ENCODE peak calls at places on chromosomes 4 and X, in seven cellular contexts. One of them, this sample, is unnamed.

GRCh38 chr4:16794816-16795445 is 103.5 kb downstream of the LDB2 start:
- DNase-seq in SK-N-SH: peak
- DNase-seq in HepG2: peak
- DNase-seq in GM12878: no peak
- DNase-seq in H1: peak
- DNase-seq in HCT116: peak
- DNase-seq in K562: peak
- DNase-seq in this sample: no peak

GRCh38 chr4:75080888-75081287 is 148.0 kb downstream of the PARM1 start:
- DNase-seq in SK-N-SH: no peak
- DNase-seq in HepG2: no peak
- DNase-seq in GM12878: no peak
- DNase-seq in H1: no peak
- DNase-seq in HCT116: no peak
- DNase-seq in K562: no peak
- DNase-seq in this sample: peak

GRCh38 chrX:119427024-119427794 is 28.1 kb downstream of the SLC25A43 start:
- DNase-seq in SK-N-SH: no peak
- DNase-seq in HepG2: no peak
- DNase-seq in GM12878: peak
- DNase-seq in H1: no peak
- DNase-seq in HCT116: no peak
- DNase-seq in K562: peak
- DNase-seq in this sample: no peak

GRCh38 chr4:8647626-8648025 is 55.1 kb downstream of the CPZ start:
- DNase-seq in SK-N-SH: no peak
- DNase-seq in HepG2: no peak
- DNase-seq in GM12878: no peak
- DNase-seq in H1: peak
- DNase-seq in HCT116: no peak
- DNase-seq in K562: no peak
- DNase-seq in this sample: no peak

GRCh38 chr4:41963105-41963504 is 18.5 kb upstream of the DCAF4L1 start:
- DNase-seq in SK-N-SH: peak
- DNase-seq in HepG2: peak
- DNase-seq in GM12878: no peak
- DNase-seq in H1: no peak
- DNase-seq in HCT116: peak
- DNase-seq in K562: no peak
- DNase-seq in this sample: no peak

GRCh38 chr4:86043755-86044592 is 315.9 kb downstream of the MAPK10 start:
- DNase-seq in SK-N-SH: peak
- DNase-seq in HepG2: peak
- DNase-seq in GM12878: no peak
- DNase-seq in H1: no peak
- DNase-seq in HCT116: peak
- DNase-seq in K562: peak
- DNase-seq in this sample: no peak

GRCh38 chrX:40496728-40497127 is 84.0 kb upstream of the ATP6AP2 start:
- DNase-seq in SK-N-SH: peak
- DNase-seq in HepG2: peak
- DNase-seq in GM12878: no peak
- DNase-seq in H1: no peak
- DNase-seq in HCT116: no peak
- DNase-seq in K562: no peak
- DNase-seq in this sample: no peak

GRCh38 chrX:145773006-145773405 is 44.6 kb upstream of the SLITRK2 start:
- DNase-seq in SK-N-SH: no peak
- DNase-seq in HepG2: no peak
- DNase-seq in GM12878: no peak
- DNase-seq in H1: no peak
- DNase-seq in HCT116: no peak
- DNase-seq in K562: no peak
- DNase-seq in this sample: no peak

GRCh38 chr4:84944952-84945351 is 21.5 kb downstream of the WDFY3 start:
- DNase-seq in SK-N-SH: no peak
- DNase-seq in HepG2: peak
- DNase-seq in GM12878: no peak
- DNase-seq in H1: no peak
- DNase-seq in HCT116: no peak
- DNase-seq in K562: no peak
- DNase-seq in this sample: no peak

GRCh38 chrX:26789751-26790150 is 573.8 kb downstream of the MAGEB5 start:
- DNase-seq in SK-N-SH: no peak
- DNase-seq in HepG2: no peak
- DNase-seq in GM12878: no peak
- DNase-seq in H1: no peak
- DNase-seq in HCT116: no peak
- DNase-seq in K562: no peak
- DNase-seq in this sample: no peak

GRCh38 chr4:185713272-185713671 is 98.7 kb downstream of the SORBS2 start:
- DNase-seq in SK-N-SH: no peak
- DNase-seq in HepG2: peak
- DNase-seq in GM12878: no peak
- DNase-seq in H1: no peak
- DNase-seq in HCT116: no peak
- DNase-seq in K562: no peak
- DNase-seq in this sample: no peak

GRCh38 chr4:83851261-83852084 is 315.6 kb downstream of the GPAT3 start:
- DNase-seq in SK-N-SH: no peak
- DNase-seq in HepG2: peak
- DNase-seq in GM12878: no peak
- DNase-seq in H1: peak
- DNase-seq in HCT116: peak
- DNase-seq in K562: no peak
- DNase-seq in this sample: no peak

GRCh38 chrX:69072486-69073006 is 92.7 kb downstream of the PJA1 start:
- DNase-seq in SK-N-SH: peak
- DNase-seq in HepG2: no peak
- DNase-seq in GM12878: no peak
- DNase-seq in H1: no peak
- DNase-seq in HCT116: no peak
- DNase-seq in K562: no peak
- DNase-seq in this sample: no peak

GRCh38 chrX:81120936-81121351 is 80.8 kb downstream of the HMGN5 start:
- DNase-seq in SK-N-SH: peak
- DNase-seq in HepG2: peak
- DNase-seq in GM12878: peak
- DNase-seq in H1: peak
- DNase-seq in HCT116: no peak
- DNase-seq in K562: peak
- DNase-seq in this sample: no peak

GRCh38 chrX:79371640-79372039 is 4.5 kb upstream of the ITM2A start:
- DNase-seq in SK-N-SH: no peak
- DNase-seq in HepG2: no peak
- DNase-seq in GM12878: no peak
- DNase-seq in H1: no peak
- DNase-seq in HCT116: no peak
- DNase-seq in K562: no peak
- DNase-seq in this sample: no peak

GRCh38 chr4:78735697-78736096 is 40.5 kb upstream of the BMP2K start:
- DNase-seq in SK-N-SH: no peak
- DNase-seq in HepG2: no peak
- DNase-seq in GM12878: no peak
- DNase-seq in H1: no peak
- DNase-seq in HCT116: no peak
- DNase-seq in K562: no peak
- DNase-seq in this sample: no peak

GRCh38 chr4:78732332-78733104 is 43.6 kb upstream of the BMP2K start:
- DNase-seq in SK-N-SH: no peak
- DNase-seq in HepG2: no peak
- DNase-seq in GM12878: no peak
- DNase-seq in H1: no peak
- DNase-seq in HCT116: no peak
- DNase-seq in K562: peak
- DNase-seq in this sample: no peak

GRCh38 chr4:78737951-78738350 is 38.2 kb upstream of the BMP2K start:
- DNase-seq in SK-N-SH: no peak
- DNase-seq in HepG2: no peak
- DNase-seq in GM12878: no peak
- DNase-seq in H1: no peak
- DNase-seq in HCT116: no peak
- DNase-seq in K562: no peak
- DNase-seq in this sample: no peak

GRCh38 chr4:78734451-78735003 is 41.6 kb upstream of the BMP2K start:
- DNase-seq in SK-N-SH: no peak
- DNase-seq in HepG2: no peak
- DNase-seq in GM12878: no peak
- DNase-seq in H1: no peak
- DNase-seq in HCT116: no peak
- DNase-seq in K562: no peak
- DNase-seq in this sample: no peak

GRCh38 chr4:78737020-78737419 is 39.1 kb upstream of the BMP2K start:
- DNase-seq in SK-N-SH: no peak
- DNase-seq in HepG2: no peak
- DNase-seq in GM12878: peak
- DNase-seq in H1: no peak
- DNase-seq in HCT116: no peak
- DNase-seq in K562: no peak
- DNase-seq in this sample: no peak
- TF ChIP-seq JUND in SK-N-SH: no peak
- TF ChIP-seq JUND in HepG2: no peak
- TF ChIP-seq JUND in GM12878: no peak
- TF ChIP-seq JUND in H1: no peak
- TF ChIP-seq JUND in HCT116: no peak
- TF ChIP-seq JUND in K562: no peak
- TF ChIP-seq JUND in this sample: no peak

GRCh38 chr4:148926861-148927260 is 484.6 kb upstream of the NR3C2 start:
- DNase-seq in SK-N-SH: no peak
- DNase-seq in HepG2: no peak
- DNase-seq in GM12878: no peak
- DNase-seq in H1: no peak
- DNase-seq in HCT116: no peak
- DNase-seq in K562: no peak
- DNase-seq in this sample: no peak
- TF ChIP-seq JUND in SK-N-SH: no peak
- TF ChIP-seq JUND in HepG2: no peak
- TF ChIP-seq JUND in GM12878: no peak
- TF ChIP-seq JUND in H1: no peak
- TF ChIP-seq JUND in HCT116: no peak
- TF ChIP-seq JUND in K562: no peak
- TF ChIP-seq JUND in this sample: no peak

GRCh38 chr4:31065086-31065485 is 344.9 kb downstream of the PCDH7 start:
- DNase-seq in SK-N-SH: no peak
- DNase-seq in HepG2: no peak
- DNase-seq in GM12878: no peak
- DNase-seq in H1: no peak
- DNase-seq in HCT116: no peak
- DNase-seq in K562: no peak
- DNase-seq in this sample: no peak

GRCh38 chr4:31058656-31059055 is 338.5 kb downstream of the PCDH7 start:
- DNase-seq in SK-N-SH: no peak
- DNase-seq in HepG2: no peak
- DNase-seq in GM12878: no peak
- DNase-seq in H1: no peak
- DNase-seq in HCT116: no peak
- DNase-seq in K562: no peak
- DNase-seq in this sample: no peak

GRCh38 chr4:31054295-31054694 is 334.1 kb downstream of the PCDH7 start:
- DNase-seq in SK-N-SH: no peak
- DNase-seq in HepG2: no peak
- DNase-seq in GM12878: no peak
- DNase-seq in H1: no peak
- DNase-seq in HCT116: no peak
- DNase-seq in K562: no peak
- DNase-seq in this sample: no peak

GRCh38 chr4:31059753-31060522 is 339.8 kb downstream of the PCDH7 start:
- DNase-seq in SK-N-SH: no peak
- DNase-seq in HepG2: no peak
- DNase-seq in GM12878: no peak
- DNase-seq in H1: no peak
- DNase-seq in HCT116: peak
- DNase-seq in K562: no peak
- DNase-seq in this sample: no peak
- TF ChIP-seq JUND in SK-N-SH: no peak
- TF ChIP-seq JUND in HepG2: no peak
- TF ChIP-seq JUND in GM12878: no peak
- TF ChIP-seq JUND in H1: no peak
- TF ChIP-seq JUND in HCT116: peak
- TF ChIP-seq JUND in K562: no peak
- TF ChIP-seq JUND in this sample: no peak

GRCh38 chr4:165864228-165864627 is 8.8 kb upstream of the TLL1 start:
- DNase-seq in SK-N-SH: no peak
- DNase-seq in HepG2: peak
- DNase-seq in GM12878: no peak
- DNase-seq in H1: no peak
- DNase-seq in HCT116: no peak
- DNase-seq in K562: no peak
- DNase-seq in this sample: peak
- TF ChIP-seq JUND in SK-N-SH: no peak
- TF ChIP-seq JUND in HepG2: no peak
- TF ChIP-seq JUND in GM12878: no peak
- TF ChIP-seq JUND in H1: no peak
- TF ChIP-seq JUND in HCT116: no peak
- TF ChIP-seq JUND in K562: no peak
- TF ChIP-seq JUND in this sample: no peak

DNA sequence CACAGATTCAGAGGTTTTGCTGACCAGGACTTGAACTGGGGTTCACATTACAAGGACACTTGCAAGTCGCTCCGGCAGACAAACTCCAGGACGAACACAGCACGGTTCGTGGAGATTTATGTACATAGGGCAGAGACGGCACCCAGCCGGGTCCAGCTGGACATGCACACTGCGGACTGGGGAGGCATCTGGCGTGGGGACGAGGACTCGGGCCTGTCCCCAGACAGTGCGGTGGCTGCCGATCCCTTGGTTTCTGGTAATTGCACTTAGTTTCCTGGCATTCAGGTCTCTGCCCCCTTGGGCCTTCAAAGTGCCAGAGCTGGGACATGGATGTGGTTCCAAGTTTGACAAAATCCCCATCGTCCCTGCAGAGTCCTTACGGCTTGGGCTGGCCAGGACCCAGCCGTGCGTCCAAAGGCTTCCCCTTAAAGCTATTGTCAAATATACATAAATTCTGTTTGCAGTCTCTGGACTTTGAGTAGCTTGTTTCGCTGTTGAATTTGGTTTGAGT is 6.3 kb upstream of the C4orf50 start:
- DNase-seq in SK-N-SH: no peak
- DNase-seq in HepG2: no peak
- DNase-seq in GM12878: no peak
- DNase-seq in H1: no peak
- DNase-seq in HCT116: no peak
- DNase-seq in K562: no peak
- DNase-seq in this sample: no peak
- TF ChIP-seq JUND in SK-N-SH: no peak
- TF ChIP-seq JUND in HepG2: no peak
- TF ChIP-seq JUND in GM12878: no peak
- TF ChIP-seq JUND in H1: no peak
- TF ChIP-seq JUND in HCT116: no peak
- TF ChIP-seq JUND in K562: no peak
- TF ChIP-seq JUND in this sample: no peak

GRCh38 chr4:2691952-2692435 is 64.1 kb downstream of the TNIP2 start:
- DNase-seq in SK-N-SH: no peak
- DNase-seq in HepG2: no peak
- DNase-seq in GM12878: peak
- DNase-seq in H1: no peak
- DNase-seq in HCT116: no peak
- DNase-seq in K562: no peak
- DNase-seq in this sample: no peak
- TF ChIP-seq JUND in SK-N-SH: no peak
- TF ChIP-seq JUND in HepG2: no peak
- TF ChIP-seq JUND in GM12878: no peak
- TF ChIP-seq JUND in H1: no peak
- TF ChIP-seq JUND in HCT116: no peak
- TF ChIP-seq JUND in K562: no peak
- TF ChIP-seq JUND in this sample: no peak

This sample was measured in T47D.